ENCODE peak calls at places on chromosomes 2 and 18, in six cellular contexts. Y is epithelial cell of proximal tubule, Z is HFF-Myc, C is A549, P is tibial artery, O is fibroblast of villous mesenchyme. I is an unnamed sample.

GRCh38 chr2:202019689-202020450 is 13.8 kb upstream of the FZD7 start:
- DNase-seq in C (no peak), Z (no peak), P (no peak), O (peak), Y (no peak), I (no peak)

GRCh38 chr18:54805571-54806334 is 22.5 kb upstream of the RAB27B start:
- DNase-seq in Y (no peak), Z (peak), O (peak), C (no peak), P (no peak), I (no peak)

GRCh38 chr2:163248321-163249090 is 409.9 kb upstream of the KCNH7 start:
- DNase-seq in Z (no peak), Y (no peak), C (no peak), P (no peak), O (no peak), I (no peak)

GRCh38 chr2:240391111-240392051 is 44.1 kb upstream of the GPC1 start:
- DNase-seq in O (no peak), C (no peak), P (peak), Z (no peak), Y (no peak), I (no peak)

GRCh38 chr2:55862673-55863390 is 60.8 kb downstream of the EFEMP1 start:
- DNase-seq in Z (peak), C (peak), O (peak), Y (peak), P (peak), I (no peak)

GRCh38 chr2:20198001-20198400 is 26.9 kb downstream of the SDC1 start:
- DNase-seq in C (no peak), P (no peak), Z (no peak), Y (no peak), O (no peak), I (no peak)

GRCh38 chr18:35934891-35935290 is 37.6 kb upstream of the RMP24 start:
- DNase-seq in Z (no peak), O (no peak), C (no peak), P (no peak), Y (no peak), I (no peak)

GRCh38 chr2:74567862-74568261 is 13.3 kb downstream of the DOK1 start:
- DNase-seq in Y (no peak), O (peak), P (no peak), C (no peak), Z (no peak), I (no peak)

GRCh38 chr2:96977631-96978195 is 8.7 kb downstream of the FAM178B start:
- DNase-seq in C (peak), Z (peak), Y (peak), P (no peak), O (peak), I (no peak)

GRCh38 chr2:233690444-233690843 is 2.2 kb upstream of the UGT1A6 start:
- DNase-seq in C (no peak), Y (no peak), Z (no peak), O (no peak), P (no peak), I (no peak)

GRCh38 chr2:190121971-190122370 is 59.4 kb upstream of the MSTN start:
- DNase-seq in Y (no peak), Z (no peak), C (peak), P (no peak), O (peak), I (peak)

GRCh38 chr2:125516496-125517109 is 1139.4 kb upstream of the GYPC start:
- DNase-seq in O (peak), Y (no peak), Z (no peak), P (no peak), C (no peak), I (peak)

GRCh38 chr2:228417966-228418365 is 236.5 kb upstream of the SPHKAP start:
- DNase-seq in Y (peak), P (no peak), Z (peak), O (peak), C (no peak), I (no peak)

GRCh38 chr2:61145990-61146389 is 16.0 kb upstream of the C2orf74 start:
- DNase-seq in P (no peak), C (no peak), O (no peak), Y (no peak), Z (no peak), I (no peak)

GRCh38 chr18:79447703-79448367 is 52.1 kb downstream of the NFATC1 start:
- DNase-seq in P (no peak), Y (no peak), Z (no peak), C (no peak), O (peak), I (no peak)

GRCh38 chr2:21183726-21184125 is 60.0 kb downstream of the TDRD15 start:
- DNase-seq in Z (no peak), Y (no peak), O (no peak), C (no peak), P (no peak), I (no peak)

GRCh38 chr18:56505971-56506370 is 132.4 kb downstream of the TXNL1 start:
- DNase-seq in P (no peak), Y (no peak), C (no peak), O (no peak), Z (no peak), I (no peak)

DNA sequence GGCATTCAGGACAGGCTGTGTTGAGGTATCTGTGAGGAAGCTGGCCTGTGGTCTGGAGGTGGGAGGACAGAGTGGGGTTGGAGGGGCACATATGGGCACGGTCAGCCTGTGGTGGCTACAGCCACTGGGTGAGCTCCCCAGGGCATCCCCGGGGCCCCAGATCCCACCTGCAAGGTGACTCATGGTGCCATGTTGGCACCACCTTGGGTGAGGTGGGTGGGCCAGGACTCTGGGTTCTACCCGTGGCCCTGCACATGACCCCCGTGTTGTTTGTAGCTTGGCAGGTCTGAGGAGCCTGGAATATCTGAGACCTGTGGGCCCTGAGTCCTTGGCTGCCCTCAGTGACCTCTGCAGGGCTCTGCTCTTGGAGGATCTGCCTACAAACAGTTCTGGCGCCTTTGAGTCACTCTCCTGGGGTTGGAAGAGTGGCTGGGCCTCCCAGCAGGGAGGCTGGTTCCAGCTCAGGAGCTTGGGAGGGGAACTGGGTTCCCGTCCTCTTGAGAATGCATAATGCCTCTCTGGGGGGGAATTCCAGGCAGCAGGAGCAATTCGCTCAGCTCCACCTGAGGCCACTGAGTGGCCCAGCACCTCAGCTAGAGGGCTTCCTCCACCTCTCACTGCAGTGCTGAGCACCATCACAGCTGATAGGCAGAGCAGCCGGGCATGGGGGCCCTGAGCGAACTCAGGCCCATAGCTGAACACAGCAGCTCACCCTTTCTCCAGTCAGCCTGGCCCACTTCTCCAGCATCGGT is 105.1 kb downstream of the DYSF start:
- DNase-seq in P (no peak), C (peak), Z (no peak), O (no peak), Y (peak), I (no peak)
- TF ChIP-seq CTCF in P (no peak), C (no peak), Z (no peak), O (no peak), Y (no peak), I (no peak)

GRCh38 chr18:46070683-46071614 is 1.1 kb downstream of the PSTPIP2 start:
- DNase-seq in O (no peak), Z (no peak), P (no peak), C (no peak), Y (no peak), I (no peak)
- H3K4me3 ChIP-seq in O (peak), Z (peak), P (peak), C (no peak), Y (peak), I (peak)

GRCh38 chr2:18435425-18436037 is 124.9 kb downstream of the RDH14 start:
- DNase-seq in O (peak), Y (no peak), P (no peak), C (peak), Z (peak), I (peak)
- TF ChIP-seq CTCF in O (peak), Y (peak), P (peak), C (peak), Z (peak), I (peak)

GRCh38 chr2:193156480-193156879 is 961.7 kb upstream of the TMEFF2 start:
- DNase-seq in C (no peak), Y (no peak), P (no peak), O (no peak), Z (no peak), I (no peak)

GRCh38 chr2:193154076-193154475 is 959.3 kb upstream of the TMEFF2 start:
- DNase-seq in C (no peak), Y (no peak), O (no peak), Z (no peak), P (no peak), I (no peak)

GRCh38 chr2:193153576-193153975 is 958.8 kb upstream of the TMEFF2 start:
- DNase-seq in O (no peak), Z (no peak), P (no peak), Y (no peak), C (no peak), I (no peak)
- H3K4me3 ChIP-seq in O (no peak), Z (no peak), P (no peak), Y (no peak), C (no peak), I (no peak)

I was measured in GM12865.